ENCODE peak calls at places on chromosomes 16 and 17, in eight cellular contexts. Q is OCI-LY7, Y is GM23338, S is PC-3, M is GM23248, E is neural progenitor cell, K is MM.1S, R is HCT116. I is an unnamed sample.

GRCh38 chr17:34797724-34798123 is 163.5 kb downstream of the CCT6B start:
- DNase-seq in Q (peak), Y (peak), S (peak), M (peak), E (peak), K (peak), R (no peak), I (peak)

GRCh38 chr17:82369211-82369610 is 2.4 kb upstream of the UTS2R start:
- DNase-seq in Q (no peak), Y (no peak), S (no peak), M (no peak), E (no peak), K (no peak), R (no peak), I (no peak)

GRCh38 chr17:40922239-40922638 is 15.2 kb downstream of the KRT23 start:
- DNase-seq in Q (no peak), Y (no peak), S (peak), M (peak), E (no peak), K (no peak), R (no peak), I (peak)

GRCh38 chr16:26981266-26981938 is 85.3 kb upstream of the C16orf82 start:
- DNase-seq in Q (no peak), Y (no peak), S (no peak), M (peak), E (no peak), K (no peak), R (no peak), I (no peak)

GRCh38 chr17:33506889-33507650 is 214.0 kb upstream of the ASIC2 start:
- DNase-seq in Q (no peak), Y (no peak), S (no peak), M (no peak), E (no peak), K (no peak), R (no peak), I (no peak)

GRCh38 chr17:78374631-78375274 is 3.7 kb upstream of the PGS1 start:
- DNase-seq in Q (no peak), Y (peak), S (peak), M (peak), E (peak), K (no peak), R (no peak), I (no peak)

GRCh38 chr17:81927145-81927652 is 336 bp downstream of the MAFG start:
- DNase-seq in Q (peak), Y (no peak), S (no peak), M (no peak), E (no peak), K (no peak), R (no peak), I (no peak)

GRCh38 chr17:18314059-18314730 is 599 bp downstream of the TOP3A start:
- DNase-seq in Q (peak), Y (no peak), S (peak), M (peak), E (peak), K (no peak), R (no peak), I (no peak)

GRCh38 chr17:64200080-64201042 is 62.7 kb downstream of the TEX2 start:
- DNase-seq in Q (no peak), Y (peak), S (no peak), M (peak), E (no peak), K (peak), R (no peak), I (no peak)

GRCh38 chr17:68698761-68699160 is 97.6 kb upstream of the FAM20A start:
- DNase-seq in Q (no peak), Y (no peak), S (no peak), M (peak), E (no peak), K (no peak), R (no peak), I (peak)

GRCh38 chr16:13186813-13187212 is 285.4 kb downstream of the SHISA9 start:
- DNase-seq in Q (peak), Y (peak), S (no peak), M (no peak), E (peak), K (no peak), R (no peak), I (no peak)

GRCh38 chr17:44981221-44981968 is 13.3 kb upstream of the C1QL1 start:
- DNase-seq in Q (no peak), Y (no peak), S (peak), M (peak), E (no peak), K (no peak), R (no peak), I (peak)

GRCh38 chr16:83609178-83609577 is 198.6 kb upstream of the HSBP1 start:
- DNase-seq in Q (no peak), Y (no peak), S (no peak), M (peak), E (no peak), K (no peak), R (no peak), I (no peak)

GRCh38 chr16:87436225-87437172 is 44.4 kb downstream of the MAP1LC3B start:
- DNase-seq in Q (no peak), Y (no peak), S (no peak), M (peak), E (no peak), K (no peak), R (no peak), I (no peak)

GRCh38 chr17:77425791-77426641 is 285.2 kb downstream of the SEC14L1 start:
- DNase-seq in Q (no peak), Y (no peak), S (peak), M (peak), E (peak), K (no peak), R (no peak), I (peak)

GRCh38 chr17:16407911-16408588 is 7.3 kb upstream of the TRPV2 start:
- DNase-seq in Q (peak), Y (peak), S (peak), M (peak), E (peak), K (peak), R (no peak), I (peak)

GRCh38 chr16:76235426-76235825 is 41.8 kb upstream of the CNTNAP4 start:
- DNase-seq in Q (no peak), Y (no peak), S (no peak), M (no peak), E (no peak), K (no peak), R (no peak), I (no peak)

GRCh38 chr17:59244081-59244480 is 23.8 kb downstream of the GDPD1 start:
- DNase-seq in Q (no peak), Y (no peak), S (no peak), M (no peak), E (no peak), K (no peak), R (no peak), I (no peak)

GRCh38 chr17:42629420-42630009 is 20.0 kb downstream of the TUBG1 start:
- DNase-seq in Q (no peak), Y (no peak), S (no peak), M (no peak), E (no peak), K (no peak), R (no peak), I (no peak)

GRCh38 chr17:57980522-57980921 is 7.5 kb downstream of the VEZF1 start:
- DNase-seq in Q (no peak), Y (no peak), S (no peak), M (no peak), E (no peak), K (no peak), R (no peak), I (no peak)

GRCh38 chr16:90041896-90042473 is 22.7 kb upstream of the DBNDD1 start:
- DNase-seq in Q (no peak), Y (no peak), S (no peak), M (no peak), E (no peak), K (no peak), R (no peak), I (no peak)

GRCh38 chr16:4386951-4387565 is 15.4 kb downstream of the VASN start:
- DNase-seq in Q (no peak), Y (no peak), S (no peak), M (peak), E (no peak), K (no peak), R (no peak), I (no peak)
- H3K4me2 ChIP-seq in Q (no peak), Y (no peak), S (no peak), M (peak), E (no peak), K (no peak), R (no peak), I (no peak)

GRCh38 chr17:73278465-73279453 is 17.1 kb upstream of the CPSF4L start:
- DNase-seq in Q (no peak), Y (no peak), S (peak), M (peak), E (no peak), K (no peak), R (no peak), I (peak)
- TF ChIP-seq EZH2phosphoT487 in Q (no peak), Y (no peak), S (no peak), M (no peak), E (no peak), K (no peak), R (no peak), I (no peak)

DNA sequence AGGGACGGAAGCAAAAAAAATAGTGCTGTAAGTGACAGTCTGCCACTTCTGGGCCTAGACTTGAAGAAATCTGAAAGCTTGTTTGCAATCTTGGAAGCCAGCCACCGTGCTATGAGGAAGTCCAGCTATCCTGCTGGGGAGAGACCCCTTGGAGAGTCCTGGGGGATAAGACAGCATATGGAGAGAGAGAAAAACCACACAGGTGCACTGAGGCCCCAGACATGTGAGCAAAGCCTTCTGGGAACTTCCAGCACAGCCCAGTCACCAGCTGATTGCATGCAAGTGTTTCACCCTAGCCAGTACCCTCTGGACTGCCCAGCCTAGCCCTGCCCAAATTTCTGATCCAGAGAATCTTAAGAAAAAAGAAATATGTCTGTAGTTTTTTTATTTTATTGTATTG is 12.6 kb upstream of the ALOX12B start:
- DNase-seq in Q (peak), Y (no peak), S (no peak), M (no peak), E (no peak), K (no peak), R (no peak), I (no peak)
- H2AFZ ChIP-seq in Q (peak), Y (no peak), S (no peak), M (no peak), E (no peak), K (no peak), R (no peak), I (no peak)

GRCh38 chr17:27985736-27986394 is 56.6 kb upstream of the NLK start:
- DNase-seq in Q (no peak), Y (no peak), S (no peak), M (no peak), E (no peak), K (no peak), R (no peak), I (no peak)
- H3K4me2 ChIP-seq in Q (no peak), Y (no peak), S (no peak), M (no peak), E (no peak), K (no peak), R (no peak), I (no peak)

GRCh38 chr16:72711823-72712222 is 336.1 kb downstream of the ZFHX3 start:
- DNase-seq in Q (no peak), Y (no peak), S (no peak), M (peak), E (no peak), K (no peak), R (no peak), I (no peak)

DNA sequence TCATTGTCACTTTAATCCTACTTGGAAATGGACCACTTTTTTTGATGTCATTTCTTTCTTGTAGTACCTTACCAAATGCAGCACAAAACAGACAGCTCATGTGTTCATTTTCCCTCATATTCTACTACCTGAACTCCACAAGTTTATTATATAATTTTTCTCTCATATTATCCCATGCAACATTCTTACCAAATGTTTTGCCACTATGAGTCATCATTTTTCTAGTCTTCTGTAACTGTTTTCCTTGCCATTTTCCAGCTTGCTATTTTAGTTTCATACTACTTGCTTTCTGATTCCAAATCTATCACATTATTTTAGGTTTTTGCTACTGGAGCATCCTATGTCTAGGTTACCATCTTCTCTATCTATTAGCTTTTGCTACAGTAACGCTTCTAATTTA is 332.7 kb downstream of the ZFHX3 start:
- DNase-seq in Q (no peak), Y (no peak), S (peak), M (peak), E (no peak), K (no peak), R (no peak), I (no peak)
- TF ChIP-seq EZH2phosphoT487 in Q (no peak), Y (no peak), S (no peak), M (no peak), E (no peak), K (no peak), R (no peak), I (no peak)

DNA sequence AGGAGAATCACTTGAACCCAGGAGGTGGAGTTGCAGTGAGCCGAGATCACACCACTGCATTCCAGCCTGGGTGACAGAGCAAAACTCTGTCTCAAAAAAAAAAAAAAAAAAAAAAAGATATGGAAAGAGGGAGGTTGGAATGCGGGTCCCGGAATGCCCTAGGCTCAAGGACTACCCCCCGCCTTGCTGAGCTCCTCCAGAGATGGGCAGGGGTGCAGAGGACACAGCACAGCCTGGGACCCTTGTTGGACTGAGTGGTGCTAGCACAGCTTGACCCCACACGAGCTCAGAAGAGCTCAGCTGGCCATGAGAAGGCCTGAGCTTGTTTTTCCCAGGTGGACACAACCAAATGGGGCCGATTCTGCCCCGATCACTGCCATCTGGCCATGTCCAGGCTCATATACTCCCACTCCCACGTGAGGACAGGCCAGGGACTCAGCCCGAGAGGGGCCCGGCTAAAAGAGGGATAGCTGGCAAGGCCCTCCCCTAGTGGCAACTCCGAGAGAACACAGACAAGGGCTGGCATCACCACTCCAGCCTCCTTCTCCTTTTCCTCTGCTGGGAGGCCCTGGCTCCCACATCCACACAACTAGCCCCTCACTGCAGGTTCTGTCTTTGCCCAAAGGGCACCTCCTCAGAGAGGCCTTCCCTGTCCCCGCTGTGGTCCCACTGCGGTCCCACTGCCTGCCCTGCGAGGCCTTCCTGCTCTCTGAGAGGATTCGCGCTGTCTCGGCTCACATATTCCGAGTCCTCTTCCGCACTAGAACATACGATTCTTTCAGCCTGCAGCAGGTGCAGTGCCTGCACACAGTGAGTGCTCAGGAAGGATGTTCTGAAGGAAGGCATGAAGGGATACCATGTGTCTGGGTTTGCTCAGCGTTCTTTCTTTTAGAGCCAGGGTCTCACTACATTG is 11.0 kb downstream of the SGCA start:
- DNase-seq in Q (no peak), Y (no peak), S (no peak), M (peak), E (no peak), K (no peak), R (no peak), I (no peak)
- H2AFZ ChIP-seq in Q (no peak), Y (peak), S (no peak), M (no peak), E (peak), K (no peak), R (no peak), I (no peak)

GRCh38 chr17:19978206-19978802 is 676 bp upstream of the AKAP10 start:
- DNase-seq in Q (no peak), Y (peak), S (no peak), M (no peak), E (no peak), K (peak), R (no peak), I (peak)
- H3K4me2 ChIP-seq in Q (peak), Y (peak), S (peak), M (peak), E (peak), K (peak), R (peak), I (peak)

I was measured in hepatocyte.